ENCODE peak calls at places on chromosomes 3 and 15, in four cellular contexts. One of them, this sample, is unnamed.

GRCh38 chr15:78051622-78052405 is 25.7 kb downstream of the TBC1D2B start:
- DNase-seq in hepatocyte: peak; percentile 69
- DNase-seq in kidney: no peak
- DNase-seq in mesenchymal stem cell: no peak
- DNase-seq in this sample: no peak

GRCh38 chr15:101148881-101149664 is 102.8 kb downstream of the CHSY1 start:
- DNase-seq in hepatocyte: peak; percentile 47
- DNase-seq in kidney: no peak
- DNase-seq in mesenchymal stem cell: no peak
- DNase-seq in this sample: no peak

GRCh38 chr15:61724276-61724939 is 335.8 kb downstream of the VPS13C start:
- DNase-seq in hepatocyte: no peak
- DNase-seq in kidney: no peak
- DNase-seq in mesenchymal stem cell: no peak
- DNase-seq in this sample: no peak

GRCh38 chr15:59222906-59223579 is 16.4 kb downstream of the LDHAL6B start:
- DNase-seq in hepatocyte: no peak
- DNase-seq in kidney: no peak
- DNase-seq in mesenchymal stem cell: no peak
- DNase-seq in this sample: no peak

GRCh38 chr15:45919806-45920205 is 285.0 kb downstream of the SQOR start:
- DNase-seq in hepatocyte: peak; percentile 68
- DNase-seq in kidney: no peak
- DNase-seq in mesenchymal stem cell: peak; percentile 75
- DNase-seq in this sample: peak; percentile 93

GRCh38 chr15:60000113-60000823 is 3.8 kb upstream of the FOXB1 start:
- DNase-seq in hepatocyte: no peak
- DNase-seq in kidney: no peak
- DNase-seq in mesenchymal stem cell: no peak
- DNase-seq in this sample: no peak

GRCh38 chr3:158749526-158749925 is 17.3 kb upstream of the RARRES1 start:
- DNase-seq in hepatocyte: no peak
- DNase-seq in kidney: no peak
- DNase-seq in mesenchymal stem cell: no peak
- DNase-seq in this sample: no peak

GRCh38 chr15:67479781-67480180 is 41.1 kb upstream of the C15orf61 start:
- DNase-seq in hepatocyte: no peak
- DNase-seq in kidney: no peak
- DNase-seq in mesenchymal stem cell: peak; percentile 60
- DNase-seq in this sample: no peak

GRCh38 chr3:131540821-131541220 is 38.0 kb upstream of the MRPL3 start:
- DNase-seq in hepatocyte: no peak
- DNase-seq in kidney: no peak
- DNase-seq in mesenchymal stem cell: no peak
- DNase-seq in this sample: no peak

GRCh38 chr15:50544368-50544767 is 2.1 kb downstream of the USP50 start:
- DNase-seq in hepatocyte: peak; percentile 8
- DNase-seq in kidney: no peak
- DNase-seq in mesenchymal stem cell: peak; percentile 14
- DNase-seq in this sample: no peak

GRCh38 chr3:150384517-150385212 is 23.4 kb upstream of the TSC22D2 start:
- DNase-seq in hepatocyte: peak; percentile 62
- DNase-seq in kidney: no peak
- DNase-seq in mesenchymal stem cell: peak; percentile 47
- DNase-seq in this sample: no peak

GRCh38 chr3:104388624-104389023 is 978.1 kb upstream of the ALCAM start:
- DNase-seq in hepatocyte: peak; percentile 17
- DNase-seq in kidney: no peak
- DNase-seq in mesenchymal stem cell: no peak
- DNase-seq in this sample: peak; percentile 8

GRCh38 chr3:25831578-25831977 is 41.7 kb downstream of the OXSM start:
- DNase-seq in hepatocyte: peak; percentile 22
- DNase-seq in kidney: no peak
- DNase-seq in mesenchymal stem cell: peak; percentile 46
- DNase-seq in this sample: no peak

GRCh38 chr15:54840999-54841398 is 355.7 kb downstream of the RSL24D1 start:
- DNase-seq in hepatocyte: no peak
- DNase-seq in kidney: no peak
- DNase-seq in mesenchymal stem cell: no peak
- DNase-seq in this sample: no peak

GRCh38 chr3:39021029-39021428 is 30.7 kb downstream of the SCN11A start:
- DNase-seq in hepatocyte: no peak
- DNase-seq in kidney: no peak
- DNase-seq in mesenchymal stem cell: no peak
- DNase-seq in this sample: no peak

GRCh38 chr3:49173116-49173791 is 1.9 kb downstream of the KLHDC8B start:
- DNase-seq in hepatocyte: peak; percentile 85
- DNase-seq in kidney: peak; percentile 85
- DNase-seq in mesenchymal stem cell: peak; percentile 54
- DNase-seq in this sample: no peak

GRCh38 chr15:68154923-68155559 is 50.1 kb downstream of the CALML4 start:
- DNase-seq in hepatocyte: peak; percentile 76
- DNase-seq in kidney: no peak
- DNase-seq in mesenchymal stem cell: peak; percentile 64
- DNase-seq in this sample: no peak

GRCh38 chr3:45826321-45826720 is 15.6 kb downstream of the LZTFL1 start:
- DNase-seq in hepatocyte: no peak
- DNase-seq in kidney: no peak
- DNase-seq in mesenchymal stem cell: no peak
- DNase-seq in this sample: no peak

GRCh38 chr3:32813180-32813579 is 4.6 kb upstream of the TRIM71 start:
- DNase-seq in hepatocyte: peak; percentile 71
- DNase-seq in kidney: no peak
- DNase-seq in mesenchymal stem cell: no peak
- DNase-seq in this sample: no peak

DNA sequence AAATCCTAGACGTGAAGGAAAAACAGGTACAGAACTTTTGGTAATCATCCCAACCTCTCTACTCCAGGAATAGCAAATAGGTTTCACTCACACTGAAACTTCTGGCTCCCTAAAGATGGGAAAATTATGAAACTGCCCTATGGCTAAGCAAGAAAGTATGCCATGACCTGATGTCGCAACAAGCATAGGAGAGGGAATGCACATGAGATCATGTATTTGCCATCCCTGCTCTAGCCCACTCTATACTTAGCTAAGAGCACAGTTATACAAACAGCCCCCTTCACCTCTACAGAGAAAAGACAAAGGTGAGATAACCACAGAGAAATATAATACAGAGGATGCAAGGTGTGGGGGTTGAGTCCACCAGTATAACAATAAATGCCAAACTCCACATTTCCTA is 102.7 kb downstream of the TBC1D5 start:
- DNase-seq in hepatocyte: peak; percentile 45
- DNase-seq in kidney: no peak
- DNase-seq in mesenchymal stem cell: peak; percentile 95
- DNase-seq in this sample: peak; percentile 39
- H3K27ac ChIP-seq in hepatocyte: no peak overlapping the region
- H3K27ac ChIP-seq in kidney: no peak overlapping the region
- H3K27ac ChIP-seq in mesenchymal stem cell: peak overlapping the region; percentile 88
- H3K27ac ChIP-seq in this sample: peak overlapping the region; percentile 81

GRCh38 chr3:111284485-111285187 is 213.0 kb downstream of the NECTIN3 start:
- DNase-seq in hepatocyte: no peak
- DNase-seq in kidney: no peak
- DNase-seq in mesenchymal stem cell: no peak
- DNase-seq in this sample: no peak

GRCh38 chr3:111285188-111285547 is 213.6 kb downstream of the NECTIN3 start:
- DNase-seq in hepatocyte: no peak
- DNase-seq in kidney: no peak
- DNase-seq in mesenchymal stem cell: no peak
- DNase-seq in this sample: no peak

GRCh38 chr3:111283165-111283564 is 211.5 kb downstream of the NECTIN3 start:
- DNase-seq in hepatocyte: no peak
- DNase-seq in kidney: no peak
- DNase-seq in mesenchymal stem cell: no peak
- DNase-seq in this sample: no peak

GRCh38 chr3:111286749-111287148 is 215.1 kb downstream of the NECTIN3 start:
- DNase-seq in hepatocyte: no peak
- DNase-seq in kidney: no peak
- DNase-seq in mesenchymal stem cell: no peak
- DNase-seq in this sample: no peak

GRCh38 chr3:111285691-111286090 is 214.1 kb downstream of the NECTIN3 start:
- DNase-seq in hepatocyte: no peak
- DNase-seq in kidney: no peak
- DNase-seq in mesenchymal stem cell: no peak
- DNase-seq in this sample: no peak
- H3K27ac ChIP-seq in hepatocyte: no peak overlapping the region
- H3K27ac ChIP-seq in kidney: no peak overlapping the region
- H3K27ac ChIP-seq in mesenchymal stem cell: no peak overlapping the region
- H3K27ac ChIP-seq in this sample: no peak overlapping the region

DNA sequence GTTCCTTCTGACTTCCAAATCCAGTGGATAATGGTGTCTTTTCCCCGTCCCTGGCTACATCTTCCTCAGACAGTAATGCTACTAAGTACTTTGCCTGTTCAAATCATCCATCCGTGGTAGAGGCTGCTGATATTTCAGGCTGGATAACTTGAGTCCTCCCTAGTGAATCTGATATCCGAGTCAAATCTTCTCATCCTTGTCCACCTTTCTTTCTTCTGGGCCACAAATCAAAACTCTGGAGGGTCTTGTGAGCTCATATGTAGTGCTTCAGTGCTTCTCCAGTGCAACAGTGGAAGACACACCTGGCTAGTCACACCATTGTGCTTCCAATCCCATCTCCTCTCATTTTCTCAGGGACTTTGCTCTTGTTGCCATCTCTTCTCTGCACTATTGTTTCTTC is 11.3 kb downstream of the SH3GL3 start:
- DNase-seq in hepatocyte: no peak
- DNase-seq in kidney: no peak
- DNase-seq in mesenchymal stem cell: no peak
- DNase-seq in this sample: no peak
- H3K27ac ChIP-seq in hepatocyte: no peak overlapping the region
- H3K27ac ChIP-seq in kidney: no peak overlapping the region
- H3K27ac ChIP-seq in mesenchymal stem cell: no peak overlapping the region
- H3K27ac ChIP-seq in this sample: no peak overlapping the region

DNA sequence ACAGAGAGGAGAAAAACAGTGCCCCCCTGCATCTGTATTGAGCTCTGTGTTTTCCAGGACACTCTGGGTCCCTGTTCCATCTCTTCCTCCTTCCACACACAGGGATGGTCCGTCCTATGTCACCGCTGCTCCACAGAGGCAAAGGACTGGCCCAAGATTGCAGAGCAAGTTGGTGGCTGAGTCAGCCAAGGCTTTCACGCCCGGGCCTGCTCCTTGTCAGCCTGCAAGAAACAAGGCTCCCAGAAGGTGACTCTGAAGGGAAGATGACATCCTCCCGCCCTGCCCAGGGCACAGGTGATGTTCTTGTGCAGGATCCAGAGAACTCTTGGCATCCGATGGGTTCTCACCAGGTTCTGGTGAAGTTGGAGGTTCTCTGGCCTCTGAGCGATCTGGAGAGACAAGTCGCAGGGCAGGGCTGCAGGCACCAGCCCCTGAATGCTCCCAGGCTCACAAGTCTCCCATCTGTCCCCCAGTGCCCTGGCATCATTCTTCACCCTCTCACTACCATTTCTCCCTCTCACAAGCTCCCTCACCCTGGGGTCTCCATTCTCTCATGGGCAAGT is 138.6 kb downstream of the MEGF11 start:
- DNase-seq in hepatocyte: no peak
- DNase-seq in kidney: no peak
- DNase-seq in mesenchymal stem cell: no peak
- DNase-seq in this sample: no peak
- H3K27ac ChIP-seq in hepatocyte: no peak overlapping the region
- H3K27ac ChIP-seq in kidney: no peak overlapping the region
- H3K27ac ChIP-seq in mesenchymal stem cell: no peak overlapping the region
- H3K27ac ChIP-seq in this sample: no peak overlapping the region

GRCh38 chr3:46926039-46926438 is 48.5 kb downstream of the PTH1R start:
- DNase-seq in hepatocyte: peak; percentile 60
- DNase-seq in kidney: peak; percentile 82
- DNase-seq in mesenchymal stem cell: peak; percentile 88
- DNase-seq in this sample: no peak
- H3K27ac ChIP-seq in hepatocyte: peak overlapping the region; percentile 81
- H3K27ac ChIP-seq in kidney: peak overlapping the region; percentile 57
- H3K27ac ChIP-seq in mesenchymal stem cell: no peak overlapping the region
- H3K27ac ChIP-seq in this sample: peak overlapping the region; percentile 27

DNA sequence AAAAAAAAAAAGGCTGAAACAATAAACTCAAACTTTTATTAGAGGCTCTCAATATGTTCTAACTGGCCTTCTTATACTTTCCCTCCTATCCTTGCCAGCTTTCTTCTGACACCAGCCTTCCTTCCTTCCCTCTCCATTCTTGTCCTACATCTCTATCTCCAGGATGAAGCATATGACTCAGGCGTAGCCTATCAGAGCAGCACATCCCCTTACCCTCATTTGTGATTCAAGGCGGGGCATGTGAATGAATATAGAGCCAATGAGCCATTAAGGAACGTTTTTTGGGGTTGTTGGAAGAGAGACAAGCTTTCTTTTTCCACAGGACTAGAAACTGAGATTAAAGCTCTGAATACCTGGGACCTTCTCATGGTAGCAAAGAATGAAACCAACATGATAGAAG is 25.1 kb upstream of the KCNMB3 start:
- DNase-seq in hepatocyte: no peak
- DNase-seq in kidney: no peak
- DNase-seq in mesenchymal stem cell: no peak
- DNase-seq in this sample: no peak
- H3K27ac ChIP-seq in hepatocyte: no peak overlapping the region
- H3K27ac ChIP-seq in kidney: no peak overlapping the region
- H3K27ac ChIP-seq in mesenchymal stem cell: no peak overlapping the region
- H3K27ac ChIP-seq in this sample: no peak overlapping the region

GRCh38 chr3:159881208-159881607 is 107.4 kb upstream of the IL12A start:
- DNase-seq in hepatocyte: no peak
- DNase-seq in kidney: no peak
- DNase-seq in mesenchymal stem cell: no peak
- DNase-seq in this sample: no peak

GRCh38 chr3:159882784-159883779 is 105.6 kb upstream of the IL12A start:
- DNase-seq in hepatocyte: no peak
- DNase-seq in kidney: no peak
- DNase-seq in mesenchymal stem cell: peak; percentile 72
- DNase-seq in this sample: no peak

GRCh38 chr3:159884661-159885402 is 103.8 kb upstream of the IL12A start:
- DNase-seq in hepatocyte: peak; percentile 55
- DNase-seq in kidney: no peak
- DNase-seq in mesenchymal stem cell: peak; percentile 60
- DNase-seq in this sample: no peak

GRCh38 chr3:159881828-159882309 is 106.8 kb upstream of the IL12A start:
- DNase-seq in hepatocyte: no peak
- DNase-seq in kidney: no peak
- DNase-seq in mesenchymal stem cell: no peak
- DNase-seq in this sample: peak; percentile 73

DNA sequence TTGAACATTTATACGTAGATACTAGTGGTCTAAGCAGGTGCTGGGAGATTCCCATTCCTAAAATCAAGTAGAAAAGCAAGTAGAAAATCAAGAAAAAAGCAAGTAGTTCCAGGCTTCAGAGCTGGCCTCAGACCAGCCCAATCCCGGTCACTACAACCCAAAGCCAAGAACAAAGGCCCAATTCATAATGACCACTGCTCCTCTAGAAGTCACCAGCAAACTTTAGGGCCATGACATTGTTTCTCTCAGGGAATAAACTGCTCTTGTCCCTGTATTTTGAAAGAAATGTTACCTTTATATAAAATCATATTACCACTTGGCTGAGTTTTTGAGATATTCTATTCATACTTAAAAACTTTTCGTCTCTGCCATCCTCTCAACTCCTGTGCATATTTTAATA is 106.3 kb upstream of the IL12A start:
- DNase-seq in hepatocyte: no peak
- DNase-seq in kidney: no peak
- DNase-seq in mesenchymal stem cell: no peak
- DNase-seq in this sample: no peak
- H3K27ac ChIP-seq in hepatocyte: peak overlapping the region; percentile 3
- H3K27ac ChIP-seq in kidney: no peak overlapping the region
- H3K27ac ChIP-seq in mesenchymal stem cell: peak overlapping the region; percentile 9
- H3K27ac ChIP-seq in this sample: peak overlapping the region; percentile 93